ENCODE peak calls at places on chromosome 19, in nine cellular contexts. D is mammary epithelial cell, F is tibial nerve, B is fibroblast of lung, A is heart left ventricle, N is endodermal cell, X is PC-9, W is mucosa of descending colon, L is Panc1. M is an unnamed sample.

GRCh38 chr19:40612831-40613668 is 11.9 kb downstream of the LTBP4 start:
- DNase-seq in D (no peak), F (peak; percentile 70), B (peak; percentile 41), A (peak; percentile 64), N (peak; percentile 97), X (peak; percentile 79), W (peak; percentile 80), L (no peak), M (peak; percentile 82)

GRCh38 chr19:16394681-16395375 is 70.2 kb downstream of the KLF2 start:
- DNase-seq in D (no peak), F (no peak), B (peak; percentile 40), A (no peak), N (no peak), X (no peak), W (peak; percentile 16), L (no peak), M (no peak)

GRCh38 chr19:35013820-35014754 is 14.0 kb downstream of the GRAMD1A start:
- DNase-seq in D (no peak), F (no peak), B (no peak), A (no peak), N (no peak), X (no peak), W (no peak), L (no peak), M (no peak)

GRCh38 chr19:8221161-8221560 is 12.0 kb downstream of the CERS4 start:
- DNase-seq in D (no peak), F (no peak), B (no peak), A (no peak), N (no peak), X (peak; percentile 7), W (no peak), L (no peak), M (no peak)

GRCh38 chr19:49427855-49428546 is 2.8 kb downstream of the GFY start:
- DNase-seq in D (peak; percentile 14), F (no peak), B (no peak), A (no peak), N (peak; percentile 87), X (peak; percentile 43), W (peak; percentile 43), L (no peak), M (no peak)

GRCh38 chr19:51372649-51373504 is at the start of gene NKG7:
- DNase-seq in D (no peak), F (no peak), B (no peak), A (no peak), N (no peak), X (no peak), W (peak; percentile 46), L (no peak), M (no peak)

GRCh38 chr19:17026041-17026658 is 460 bp downstream of the CPAMD8 start:
- DNase-seq in D (no peak), F (no peak), B (no peak), A (no peak), N (peak; percentile 70), X (peak; percentile 57), W (no peak), L (no peak), M (no peak)

GRCh38 chr19:2495130-2495641 is 19.3 kb downstream of the GADD45B start:
- DNase-seq in D (peak; percentile 55), F (peak; percentile 59), B (peak; percentile 56), A (peak; percentile 94), N (peak; percentile 82), X (peak; percentile 81), W (peak; percentile 93), L (no peak), M (peak; percentile 89)

GRCh38 chr19:31145021-31145420 is 204.2 kb downstream of the TSHZ3 start:
- DNase-seq in D (no peak), F (no peak), B (no peak), A (no peak), N (no peak), X (no peak), W (no peak), L (no peak), M (no peak)

GRCh38 chr19:38317104-38317612 is 1.4 kb upstream of the YIF1B start:
- DNase-seq in D (no peak), F (no peak), B (no peak), A (no peak), N (no peak), X (no peak), W (no peak), L (no peak), M (no peak)

DNA sequence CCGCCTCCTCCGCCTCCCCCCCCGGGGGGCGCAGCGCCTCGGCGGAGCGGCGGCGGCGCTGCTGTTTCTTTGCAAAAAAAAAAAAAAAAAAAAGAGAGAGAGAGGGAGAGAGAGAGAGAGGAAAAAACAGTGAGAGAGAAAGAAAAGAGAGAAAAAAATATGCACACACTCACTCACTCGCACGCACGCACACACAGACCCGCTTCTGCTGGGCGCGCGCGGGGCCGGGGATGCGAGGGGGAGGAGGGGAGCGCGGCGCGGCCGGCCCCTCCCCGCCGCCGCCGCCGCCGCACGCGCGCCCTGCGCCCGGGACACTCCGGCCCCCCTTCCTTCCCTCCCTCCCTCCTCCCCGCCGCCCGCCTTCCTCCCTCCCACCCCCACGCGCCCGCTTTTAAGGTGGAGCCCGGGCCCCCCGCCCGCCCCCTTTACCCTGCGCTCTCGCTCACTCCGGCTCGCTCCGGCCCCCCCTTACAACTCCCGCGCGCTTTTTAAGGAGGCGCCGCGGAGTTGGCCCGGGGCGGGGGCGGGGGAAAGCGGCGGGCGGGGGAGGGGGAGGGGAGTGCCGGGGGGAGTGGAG is at the start of gene SAMD1:
- DNase-seq in D (peak; percentile 59), F (peak; percentile 86), B (peak; percentile 88), A (peak; percentile 95), N (peak; percentile 88), X (peak; percentile 77), W (peak; percentile 94), L (no peak), M (peak; percentile 91)
- H3K4me3 ChIP-seq in D (peak within 1 kb of the TSS; percentile 64), F (peak within 1 kb of the TSS; percentile 86), B (peak within 1 kb of the TSS; percentile 88), A (peak within 1 kb of the TSS; percentile 89), N (peak within 1 kb of the TSS; percentile 86), X (peak within 1 kb of the TSS; percentile 98), W (peak within 1 kb of the TSS; percentile 48), L (peak within 1 kb of the TSS; percentile 66), M (peak within 1 kb of the TSS; percentile 83)

GRCh38 chr19:46471778-46472543 is 598 bp upstream of the PNMA8A start:
- DNase-seq in D (no peak), F (no peak), B (no peak), A (no peak), N (no peak), X (no peak), W (no peak), L (no peak), M (no peak)
- H3K4me3 ChIP-seq in D (no peak overlapping the region), F (peak overlapping the region; percentile 57), B (peak overlapping the region; percentile 46), A (peak overlapping the region; percentile 50), N (peak overlapping the region; percentile 92), X (no peak overlapping the region), W (no peak overlapping the region), L (peak overlapping the region; percentile 31), M (peak overlapping the region; percentile 41)

GRCh38 chr19:33620611-33621010 is 1.1 kb upstream of the CHST8 start:
- DNase-seq in D (no peak), F (no peak), B (no peak), A (no peak), N (no peak), X (no peak), W (no peak), L (no peak), M (no peak)

GRCh38 chr19:33622505-33622808 is 704 bp downstream of the CHST8 start:
- DNase-seq in D (peak; percentile 25), F (no peak), B (peak; percentile 8), A (no peak), N (peak; percentile 74), X (no peak), W (no peak), L (no peak), M (no peak)

GRCh38 chr19:33622809-33623511 is 1.2 kb downstream of the CHST8 start:
- DNase-seq in D (no peak), F (no peak), B (no peak), A (no peak), N (peak; percentile 65), X (no peak), W (no peak), L (no peak), M (no peak)

GRCh38 chr19:33621811-33622504 is at the start of gene CHST8:
- DNase-seq in D (peak; percentile 29), F (no peak), B (peak; percentile 44), A (peak; percentile 51), N (peak; percentile 91), X (no peak), W (no peak), L (no peak), M (no peak)

DNA sequence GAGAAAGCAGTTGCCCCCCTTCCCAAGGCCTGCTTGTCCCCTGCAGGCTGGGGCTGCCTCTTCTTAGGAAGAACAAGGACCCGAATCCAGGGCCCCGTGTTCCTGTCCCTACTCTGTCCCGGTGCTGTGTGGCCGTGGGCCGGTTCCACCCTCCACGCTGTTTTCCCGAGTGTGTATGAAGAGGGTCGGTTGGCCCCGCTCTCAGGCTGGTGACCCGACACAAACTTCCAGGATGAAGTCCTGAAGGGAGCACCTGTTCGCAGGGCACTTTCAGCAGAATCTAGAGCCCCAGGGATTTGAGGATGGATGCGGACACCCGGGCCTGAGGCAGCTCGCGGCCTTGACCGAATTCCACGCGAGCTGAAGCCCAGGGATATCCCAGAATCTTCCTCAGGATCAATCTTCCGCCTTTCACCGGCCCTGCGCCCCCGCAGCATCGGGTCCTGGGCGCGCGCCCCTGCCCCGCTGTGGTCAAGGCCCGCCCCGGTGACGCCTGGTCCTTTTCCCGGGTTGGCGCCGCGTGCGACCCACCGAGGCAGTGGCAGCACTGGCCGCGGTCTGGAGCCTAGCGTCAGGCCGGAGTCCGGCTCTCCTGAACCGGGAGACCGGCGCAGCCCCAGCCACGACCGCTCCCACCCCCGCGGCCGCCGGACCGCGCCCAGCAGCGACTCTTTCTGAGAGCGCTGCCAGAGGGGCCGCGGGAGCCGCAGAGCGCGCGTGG is 528 bp upstream of the CHST8 start:
- DNase-seq in D (no peak), F (no peak), B (no peak), A (no peak), N (peak; percentile 79), X (no peak), W (no peak), L (no peak), M (no peak)
- H3K4me3 ChIP-seq in D (no peak overlapping the region), F (peak overlapping the region; percentile 51), B (no peak overlapping the region), A (peak overlapping the region; percentile 54), N (peak overlapping the region; percentile 58), X (no peak overlapping the region), W (no peak overlapping the region), L (no peak overlapping the region), M (no peak overlapping the region)

DNA sequence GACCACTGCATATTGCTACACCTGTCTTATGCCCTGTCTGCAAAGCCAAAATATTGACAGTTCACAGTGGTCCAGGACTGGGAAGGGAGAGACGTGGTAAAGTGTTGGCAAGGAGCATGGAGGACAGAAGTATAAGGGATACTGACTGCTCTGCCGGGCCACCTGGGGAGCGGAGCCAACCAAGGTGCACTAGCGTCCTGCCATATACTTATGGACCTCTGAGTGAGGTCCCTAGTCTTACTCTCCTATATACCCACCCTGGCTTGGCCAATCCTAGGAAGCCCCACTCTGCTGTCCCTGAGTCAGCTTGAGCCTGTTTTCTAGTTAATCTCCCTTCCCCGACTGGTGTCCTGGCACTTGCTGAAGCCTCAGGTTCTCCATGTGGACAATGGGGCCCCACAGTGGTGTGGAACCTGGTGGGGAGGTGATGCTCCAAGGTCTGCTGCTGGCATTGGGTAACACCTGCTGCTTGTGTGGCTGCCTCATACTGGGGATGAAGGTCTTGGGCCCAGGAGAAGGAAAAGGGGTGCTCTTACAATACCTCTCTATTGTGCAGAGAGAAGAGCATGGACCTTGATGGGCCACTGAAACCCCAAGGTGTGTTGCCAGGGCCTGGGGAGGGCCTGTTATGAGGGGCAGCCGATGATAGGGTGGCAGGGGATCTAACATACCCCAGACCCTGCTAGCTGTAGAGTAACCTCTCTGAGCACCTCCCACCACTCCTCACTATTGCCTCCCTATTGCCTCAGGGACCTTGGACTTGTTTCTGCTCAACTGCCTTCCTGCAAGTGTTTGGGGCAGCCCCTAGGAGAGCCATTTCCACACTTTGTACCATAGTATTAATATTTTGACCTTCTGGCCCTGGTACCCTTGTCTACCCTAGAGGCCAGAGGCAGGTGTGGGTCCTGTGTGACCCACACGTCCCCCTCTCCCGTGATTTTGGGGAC is 6.7 kb upstream of the TRIM28 start:
- DNase-seq in D (no peak), F (no peak), B (no peak), A (no peak), N (no peak), X (no peak), W (no peak), L (no peak), M (no peak)
- H3K4me3 ChIP-seq in D (no peak overlapping the region), F (no peak overlapping the region), B (no peak overlapping the region), A (no peak overlapping the region), N (no peak overlapping the region), X (no peak overlapping the region), W (no peak overlapping the region), L (no peak overlapping the region), M (no peak overlapping the region)